ENCODE peak calls at places on chromosomes 11 and 22, in four cellular contexts. K, N, Y and E are unnamed samples.

GRCh38 chr11:79493555-79494171 is 52.8 kb upstream of the TENM4 start:
- DNase-seq in Y (peak; percentile 57), N (peak; percentile 75), K (peak; percentile 19), E (peak; percentile 14)

GRCh38 chr11:68321293-68322030 is 9.1 kb downstream of the LRP5 start:
- DNase-seq in K (no peak), N (no peak), Y (peak; percentile 55), E (no peak)

GRCh38 chr11:111694851-111695250 is 71.3 kb downstream of the PPP2R1B start:
- DNase-seq in Y (no peak), N (no peak), K (peak; percentile 80), E (peak; percentile 74)

GRCh38 chr11:101476186-101476585 is 107.6 kb downstream of the TRPC6 start:
- DNase-seq in K (no peak), N (no peak), Y (no peak), E (no peak)

GRCh38 chr22:19886605-19887250 is 32.1 kb upstream of the GNB1L start:
- DNase-seq in Y (peak; percentile 46), N (no peak), K (no peak), E (peak; percentile 69)

GRCh38 chr22:18104566-18104965 is 6.0 kb upstream of the TUBA8 start:
- DNase-seq in N (no peak), K (no peak), Y (no peak), E (no peak)

GRCh38 chr11:111336582-111337256 is 38.4 kb downstream of the POU2AF3 start:
- DNase-seq in N (no peak), Y (no peak), K (no peak), E (peak; percentile 94)

GRCh38 chr11:59918987-59919589 is 19.1 kb upstream of the OOSP1 start:
- DNase-seq in K (no peak), N (peak; percentile 56), Y (no peak), E (no peak)

GRCh38 chr11:66653123-66653522 is 14.6 kb downstream of the RBM4 start:
- DNase-seq in Y (no peak), K (no peak), N (no peak), E (no peak)

GRCh38 chr11:104164028-104164520 is at the start of gene PDGFD:
- DNase-seq in N (peak; percentile 34), K (peak; percentile 23), Y (peak; percentile 81), E (no peak)

GRCh38 chr11:64762916-64763803 is 3.4 kb upstream of the PYGM start:
- DNase-seq in K (peak; percentile 80), N (no peak), Y (no peak), E (no peak)

DNA sequence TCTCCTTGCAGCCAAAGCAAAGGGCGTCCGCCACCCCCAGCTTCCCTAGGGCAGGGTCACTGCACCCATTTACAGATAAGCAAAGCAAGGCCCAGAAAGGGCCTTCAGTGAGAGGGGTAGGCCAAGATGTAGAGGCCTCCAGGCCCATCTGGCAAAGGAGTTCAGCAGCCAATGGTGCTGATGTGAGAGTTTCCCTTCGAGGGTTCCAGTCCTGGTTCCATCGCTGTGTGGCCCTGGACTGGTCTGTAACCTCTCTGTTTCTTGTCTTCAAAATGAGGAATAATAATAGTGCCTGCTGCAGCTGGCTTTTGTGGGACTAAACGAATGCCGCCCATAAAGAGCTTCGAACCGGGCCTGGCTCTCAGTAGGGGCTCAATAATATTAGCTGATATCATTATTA is 4.0 kb downstream of the ELFN2 start:
- DNase-seq in K (no peak), N (no peak), Y (no peak), E (no peak)
- TF ChIP-seq CTCF in K (no peak), N (no peak), Y (no peak), E (no peak)

GRCh38 chr22:37485714-37486223 is 415 bp downstream of the MFNG start:
- DNase-seq in N (no peak), Y (no peak), K (no peak), E (no peak)
- H3K4me3 ChIP-seq in N (peak overlapping the region; percentile 41), Y (peak overlapping the region; percentile 59), K (no peak overlapping the region), E (no peak overlapping the region)

DNA sequence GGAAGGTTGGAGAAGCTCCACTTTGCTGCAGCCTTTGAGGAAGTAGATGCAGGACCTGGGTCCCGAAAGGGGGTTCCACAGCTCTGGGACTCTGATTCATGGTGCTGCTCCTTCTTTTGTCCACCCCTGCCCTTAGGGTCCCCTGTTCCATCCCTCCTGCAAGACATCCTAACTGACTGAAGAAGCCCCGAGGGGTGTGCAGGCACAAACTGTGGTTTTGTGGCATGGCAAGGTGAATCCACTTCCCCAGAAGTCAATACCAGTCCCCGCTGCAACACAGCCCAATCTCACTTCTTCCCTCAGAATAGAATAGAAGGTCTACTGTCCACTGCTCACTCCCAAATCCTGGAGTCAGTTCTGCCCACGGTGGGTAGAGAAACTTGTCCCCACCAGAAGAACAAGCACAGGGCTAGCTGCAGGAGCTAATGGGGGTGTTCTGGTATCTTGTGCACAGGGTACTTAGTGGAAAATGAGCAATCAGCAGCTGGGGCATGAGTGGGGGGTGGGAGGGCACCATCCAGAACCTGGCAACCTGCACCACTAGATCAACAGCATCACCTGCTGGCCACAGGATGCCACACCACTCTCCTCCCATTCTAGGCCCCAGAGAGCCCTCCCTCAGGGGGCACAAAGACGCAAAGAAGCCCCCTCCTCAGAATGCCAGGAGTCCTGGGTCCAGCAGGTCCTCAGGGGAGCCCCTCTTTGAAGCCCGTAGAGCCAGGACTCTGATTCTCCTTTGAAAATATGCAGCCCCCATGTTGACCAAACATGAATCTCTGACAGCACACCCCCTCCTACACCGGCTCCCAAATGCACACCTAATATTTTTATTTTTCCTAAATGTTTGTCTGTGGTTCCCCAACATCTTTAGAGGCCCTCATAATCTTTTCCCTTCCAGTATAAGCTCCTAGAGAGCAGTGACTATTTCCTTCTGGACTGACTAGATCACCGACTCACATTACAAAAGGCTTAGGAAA is 14.1 kb downstream of the SPATA19 start:
- DNase-seq in K (no peak), Y (no peak), N (no peak), E (no peak)
- TF ChIP-seq CTCF in K (peak; percentile 8), Y (no peak), N (no peak), E (no peak)

GRCh38 chr11:96228911-96229310 is 114.1 kb downstream of the MAML2 start:
- DNase-seq in K (no peak), N (no peak), Y (no peak), E (no peak)

GRCh38 chr11:96229354-96229973 is 113.5 kb downstream of the MAML2 start:
- DNase-seq in K (no peak), Y (no peak), N (no peak), E (no peak)

GRCh38 chr11:96227244-96227643 is 115.8 kb downstream of the MAML2 start:
- DNase-seq in Y (no peak), N (no peak), K (no peak), E (no peak)

GRCh38 chr11:96230686-96231085 is 112.3 kb downstream of the MAML2 start:
- DNase-seq in Y (no peak), N (no peak), K (no peak), E (no peak)

DNA sequence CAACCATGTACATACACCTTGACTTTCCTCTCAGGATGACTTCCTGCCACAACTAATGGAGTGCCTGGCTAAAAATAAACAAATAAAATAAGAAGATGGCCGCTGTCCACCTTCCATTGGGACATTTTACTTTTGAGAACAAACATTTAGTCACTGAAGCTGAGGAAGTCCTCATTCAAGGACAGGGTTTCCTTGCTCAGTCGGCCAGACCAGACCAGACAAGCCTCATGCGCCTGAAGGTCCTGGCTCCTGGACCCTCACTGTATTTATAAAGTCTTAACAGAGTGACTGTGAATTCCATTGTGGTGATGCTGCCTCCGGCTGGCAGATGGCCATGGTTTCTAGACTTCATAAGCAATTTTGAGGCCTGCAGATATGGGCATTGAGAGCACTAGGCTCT is 114.5 kb downstream of the MAML2 start:
- DNase-seq in Y (peak; percentile 79), K (peak; percentile 82), N (peak; percentile 34), E (no peak)
- H3K4me3 ChIP-seq in Y (no peak overlapping the region), K (no peak overlapping the region), N (no peak overlapping the region), E (no peak overlapping the region)

DNA sequence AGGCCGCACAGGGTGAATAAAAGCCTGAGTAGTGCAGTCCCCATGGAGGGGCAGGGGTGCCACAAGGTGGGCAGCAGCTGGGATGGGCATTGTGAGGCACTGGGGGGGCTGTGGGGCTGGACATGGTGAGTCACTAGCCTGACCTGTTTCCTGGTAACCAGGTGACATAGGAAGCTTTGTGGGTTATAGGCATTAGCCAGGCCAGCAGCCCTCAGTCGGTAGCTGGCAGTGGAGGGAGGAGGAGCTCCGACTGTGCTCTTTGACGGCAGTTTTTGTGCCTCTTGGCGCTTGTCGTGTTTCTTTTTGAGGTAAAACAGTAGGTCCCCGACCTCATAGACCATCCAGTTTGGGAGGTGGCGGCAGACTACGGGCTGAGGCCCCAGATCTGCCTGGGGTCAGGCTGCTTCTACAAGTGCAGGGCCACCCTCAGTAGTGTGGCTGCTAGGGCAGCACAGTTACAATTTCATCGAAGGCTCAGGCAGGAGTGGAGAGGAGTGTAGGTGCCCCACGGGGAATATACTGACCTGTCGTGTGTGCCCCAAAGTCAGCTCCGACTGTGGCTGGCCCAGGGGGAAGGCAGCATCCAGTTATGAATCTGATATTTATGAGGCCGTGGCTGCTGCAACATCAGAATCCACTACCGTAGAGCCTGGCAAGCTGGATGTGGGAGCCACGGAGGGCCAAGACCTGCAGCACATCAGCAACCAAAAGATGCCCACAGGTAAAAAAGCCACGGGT is 107.7 kb downstream of the CRYBB2 start:
- DNase-seq in N (no peak), Y (no peak), K (no peak), E (no peak)
- TF ChIP-seq CTCF in N (no peak), Y (no peak), K (no peak), E (no peak)

DNA sequence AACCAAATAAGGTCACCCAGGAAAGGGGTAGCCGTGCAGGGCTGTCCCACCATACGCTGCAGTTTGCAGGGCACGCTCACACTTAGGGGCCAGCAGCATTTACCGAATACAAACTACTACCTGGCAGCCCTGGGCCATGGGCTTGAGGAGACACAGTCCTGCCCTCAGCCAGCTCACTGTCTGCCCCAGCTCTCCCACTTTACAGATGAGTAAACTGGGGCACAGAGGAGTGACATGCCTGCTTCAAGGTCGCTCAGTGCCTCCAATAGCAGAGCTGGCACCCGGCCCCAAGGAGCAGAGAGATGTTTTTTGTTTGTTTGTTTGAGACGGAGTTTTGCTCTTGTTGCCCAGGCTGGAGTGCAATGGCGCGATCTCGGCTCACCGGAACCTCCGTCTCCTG is 2.8 kb downstream of the FADS3 start:
- DNase-seq in K (no peak), N (no peak), Y (no peak), E (no peak)
- H3K4me3 ChIP-seq in K (no peak overlapping the region), N (no peak overlapping the region), Y (no peak overlapping the region), E (no peak overlapping the region)

DNA sequence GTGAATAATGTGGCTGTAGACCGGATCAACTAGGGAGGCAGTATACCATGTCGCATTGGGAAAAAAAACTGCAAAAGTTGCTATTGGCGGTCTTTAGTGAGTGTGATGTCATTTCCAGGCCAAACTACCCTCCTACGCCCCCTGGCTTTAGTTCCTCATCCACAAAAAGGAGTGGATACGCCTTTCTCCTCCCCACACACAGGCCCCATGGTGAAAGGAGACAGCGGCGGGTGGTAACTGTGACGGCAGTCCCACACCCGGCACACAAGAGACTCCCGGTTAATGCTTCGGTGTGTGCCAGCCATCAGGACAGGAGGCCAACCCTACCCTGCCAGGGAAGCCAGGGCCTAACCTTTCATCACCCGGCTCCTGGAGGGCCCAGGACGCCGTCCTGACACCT is 11.0 kb downstream of the TP53I11 start:
- DNase-seq in N (no peak), K (no peak), Y (peak; percentile 62), E (no peak)
- TF ChIP-seq CTCF in N (no peak), K (no peak), Y (peak; percentile 20), E (no peak)